ENCODE peak calls at places on chromosome 12, in eight cellular contexts. Q is GM23338, C is iris pigment epithelial cell, D is C1 segment of cervical spinal cord, G is Kasumi-1, I is AG09319, T is thoracic aorta, X is NCI-H146. F is an unnamed sample.

GRCh38 chr12:27644446-27644845 is 51.8 kb upstream of the REP15 start:
- DNase-seq in X (no peak), G (no peak), C (peak), T (no peak), Q (no peak), I (peak), D (no peak), F (no peak)

GRCh38 chr12:51721281-51721940 is 127.1 kb downstream of the FIGNL2 start:
- DNase-seq in I (no peak), G (no peak), T (no peak), D (no peak), C (peak), X (no peak), Q (peak), F (no peak)

GRCh38 chr12:18998343-18999270 is 130.9 kb upstream of the PLEKHA5 start:
- DNase-seq in Q (no peak), T (no peak), X (peak), D (no peak), C (peak), G (peak), I (peak), F (no peak)

GRCh38 chr12:34290191-34290995 is 268.1 kb downstream of the ALG10 start:
- DNase-seq in X (no peak), C (no peak), D (no peak), G (no peak), Q (no peak), I (no peak), T (no peak), F (no peak)

GRCh38 chr12:114026805-114027204 is 60.7 kb upstream of the RBM19 start:
- DNase-seq in G (no peak), X (no peak), Q (no peak), T (no peak), I (no peak), D (no peak), C (no peak), F (no peak)

GRCh38 chr12:109449845-109450532 is 27.1 kb downstream of the KCTD10 start:
- DNase-seq in I (no peak), G (peak), C (no peak), X (no peak), D (no peak), Q (peak), T (no peak), F (no peak)

GRCh38 chr12:13387074-13387473 is 190.5 kb downstream of the EMP1 start:
- DNase-seq in G (no peak), Q (no peak), T (no peak), D (no peak), I (no peak), C (no peak), X (no peak), F (no peak)

GRCh38 chr12:98037401-98038140 is 477.8 kb upstream of the TMPO start:
- DNase-seq in D (no peak), X (no peak), Q (no peak), T (no peak), G (no peak), I (no peak), C (no peak), F (no peak)

GRCh38 chr12:49801141-49802063 is 26.8 kb downstream of the NCKAP5L start:
- DNase-seq in G (no peak), X (no peak), T (no peak), C (no peak), Q (no peak), I (no peak), D (no peak), F (no peak)

GRCh38 chr12:121550974-121551631 is 29.7 kb downstream of the KDM2B start:
- DNase-seq in C (no peak), Q (no peak), G (no peak), X (no peak), D (no peak), I (no peak), T (no peak), F (no peak)

GRCh38 chr12:82124711-82125110 is 233.5 kb downstream of the CCDC59 start:
- DNase-seq in C (peak), X (no peak), I (peak), D (no peak), T (no peak), Q (no peak), G (no peak), F (no peak)

GRCh38 chr12:3928538-3929220 is 55.5 kb upstream of the PARP11 start:
- DNase-seq in I (no peak), C (no peak), T (no peak), G (peak), Q (peak), D (no peak), X (no peak), F (no peak)

GRCh38 chr12:2267624-2268477 is 215.1 kb downstream of the CACNA1C start:
- DNase-seq in I (no peak), Q (peak), D (no peak), C (no peak), X (no peak), T (peak), G (no peak), F (no peak)

F was measured in hypothalamus.